ENCODE peak calls at places on chromosomes 1 and 21, in seven cellular contexts. One of them, this sample, is unnamed.

GRCh38 chr1:181317261-181317924 is 165.9 kb upstream of the CACNA1E start:
- ATAC-seq in activated naive CD4-positive, alpha-beta T cell treated with anti-CD3 and anti-CD28 coated beads, Interleukin-2, amount 50 U/mL, for 72 hours: no peak
- ATAC-seq in activated CD4-positive, alpha-beta T cell treated with anti-CD3 and anti-CD28 coated beads for 36 hours: no peak
- ATAC-seq in HCT116: no peak
- ATAC-seq in right lobe of liver: no peak
- ATAC-seq in A549: no peak
- ATAC-seq in upper lobe of right lung: no peak
- ATAC-seq in this sample: no peak

GRCh38 chr1:246197076-246197475 is 310.0 kb downstream of the SMYD3 start:
- ATAC-seq in activated naive CD4-positive, alpha-beta T cell treated with anti-CD3 and anti-CD28 coated beads, Interleukin-2, amount 50 U/mL, for 72 hours: no peak
- ATAC-seq in A549: no peak
- ATAC-seq in activated CD4-positive, alpha-beta T cell treated with anti-CD3 and anti-CD28 coated beads for 36 hours: no peak
- ATAC-seq in upper lobe of right lung: no peak
- ATAC-seq in right lobe of liver: no peak
- ATAC-seq in HCT116: no peak
- ATAC-seq in this sample: no peak

GRCh38 chr1:69585666-69586065 is 17.9 kb downstream of the LRRC7 start:
- ATAC-seq in A549: no peak
- ATAC-seq in activated CD4-positive, alpha-beta T cell treated with anti-CD3 and anti-CD28 coated beads for 36 hours: no peak
- ATAC-seq in upper lobe of right lung: no peak
- ATAC-seq in HCT116: no peak
- ATAC-seq in right lobe of liver: no peak
- ATAC-seq in activated naive CD4-positive, alpha-beta T cell treated with anti-CD3 and anti-CD28 coated beads, Interleukin-2, amount 50 U/mL, for 72 hours: no peak
- ATAC-seq in this sample: no peak

GRCh38 chr21:41411449-41412089 is 14.5 kb upstream of the MX1 start:
- ATAC-seq in activated naive CD4-positive, alpha-beta T cell treated with anti-CD3 and anti-CD28 coated beads, Interleukin-2, amount 50 U/mL, for 72 hours: no peak
- ATAC-seq in activated CD4-positive, alpha-beta T cell treated with anti-CD3 and anti-CD28 coated beads for 36 hours: peak; percentile 60
- ATAC-seq in upper lobe of right lung: peak; percentile 89
- ATAC-seq in A549: no peak
- ATAC-seq in HCT116: peak; percentile 86
- ATAC-seq in right lobe of liver: peak; percentile 23
- ATAC-seq in this sample: peak; percentile 38

GRCh38 chr1:92538048-92538412 is 51.3 kb upstream of the GFI1 start:
- ATAC-seq in upper lobe of right lung: no peak
- ATAC-seq in A549: no peak
- ATAC-seq in activated naive CD4-positive, alpha-beta T cell treated with anti-CD3 and anti-CD28 coated beads, Interleukin-2, amount 50 U/mL, for 72 hours: peak; percentile 69
- ATAC-seq in activated CD4-positive, alpha-beta T cell treated with anti-CD3 and anti-CD28 coated beads for 36 hours: peak; percentile 67
- ATAC-seq in right lobe of liver: peak; percentile 56
- ATAC-seq in HCT116: no peak
- ATAC-seq in this sample: peak; percentile 65

GRCh38 chr1:1665815-1666251 is 7.0 kb upstream of the CDK11B start:
- ATAC-seq in activated CD4-positive, alpha-beta T cell treated with anti-CD3 and anti-CD28 coated beads for 36 hours: peak; percentile 57
- ATAC-seq in right lobe of liver: no peak
- ATAC-seq in HCT116: peak; percentile 69
- ATAC-seq in A549: no peak
- ATAC-seq in activated naive CD4-positive, alpha-beta T cell treated with anti-CD3 and anti-CD28 coated beads, Interleukin-2, amount 50 U/mL, for 72 hours: peak; percentile 56
- ATAC-seq in upper lobe of right lung: peak; percentile 60
- ATAC-seq in this sample: no peak

GRCh38 chr1:201916649-201917249 is 28.1 kb downstream of the SHISA4 start:
- ATAC-seq in activated CD4-positive, alpha-beta T cell treated with anti-CD3 and anti-CD28 coated beads for 36 hours: no peak
- ATAC-seq in HCT116: no peak
- ATAC-seq in A549: peak; percentile 86
- ATAC-seq in activated naive CD4-positive, alpha-beta T cell treated with anti-CD3 and anti-CD28 coated beads, Interleukin-2, amount 50 U/mL, for 72 hours: no peak
- ATAC-seq in right lobe of liver: peak; percentile 92
- ATAC-seq in upper lobe of right lung: peak; percentile 32
- ATAC-seq in this sample: no peak

GRCh38 chr1:43614211-43614610 is 35.7 kb upstream of the KDM4A start:
- ATAC-seq in A549: no peak
- ATAC-seq in activated naive CD4-positive, alpha-beta T cell treated with anti-CD3 and anti-CD28 coated beads, Interleukin-2, amount 50 U/mL, for 72 hours: no peak
- ATAC-seq in right lobe of liver: no peak
- ATAC-seq in activated CD4-positive, alpha-beta T cell treated with anti-CD3 and anti-CD28 coated beads for 36 hours: no peak
- ATAC-seq in upper lobe of right lung: no peak
- ATAC-seq in HCT116: no peak
- ATAC-seq in this sample: no peak

GRCh38 chr1:117566556-117566955 is 39.3 kb upstream of the TENT5C start:
- ATAC-seq in A549: no peak
- ATAC-seq in activated naive CD4-positive, alpha-beta T cell treated with anti-CD3 and anti-CD28 coated beads, Interleukin-2, amount 50 U/mL, for 72 hours: no peak
- ATAC-seq in HCT116: no peak
- ATAC-seq in activated CD4-positive, alpha-beta T cell treated with anti-CD3 and anti-CD28 coated beads for 36 hours: no peak
- ATAC-seq in upper lobe of right lung: no peak
- ATAC-seq in right lobe of liver: no peak
- ATAC-seq in this sample: no peak

This sample was measured in activated T-helper 17 cell treated with anti-CD3 and anti-CD28 coated beads, Interleukin-2, amount 50 U/mL, for 72 hours.